ENCODE peak calls at places on chromosomes 7 and 10, in four cellular contexts. P is H1, D is stomach, U is GM12865. F is an unnamed sample.

GRCh38 chr10:43220971-43221418 is 45.9 kb downstream of the RASGEF1A start:
- DNase-seq in P (no peak), D (no peak), U (peak; percentile 16), F (no peak)

GRCh38 chr7:132077986-132078385 is 498.3 kb downstream of the PLXNA4 start:
- DNase-seq in P (no peak), D (no peak), U (no peak), F (peak; percentile 80)

GRCh38 chr7:118232837-118233236 is 8.3 kb downstream of the ANKRD7 start:
- DNase-seq in P (no peak), D (no peak), U (no peak), F (no peak)

GRCh38 chr10:14421941-14422340 is 91.2 kb upstream of the FRMD4A start:
- DNase-seq in P (no peak), D (no peak), U (no peak), F (no peak)

GRCh38 chr10:53209941-53210611 is 437.5 kb upstream of the MBL2 start:
- DNase-seq in P (no peak), D (no peak), U (peak; percentile 9), F (no peak)

GRCh38 chr7:158033196-158033595 is 554.4 kb downstream of the PTPRN2 start:
- DNase-seq in P (no peak), D (no peak), U (no peak), F (no peak)

GRCh38 chr10:99276848-99277486 is 41.3 kb upstream of the HPSE2 start:
- DNase-seq in P (no peak), D (no peak), U (peak; percentile 28), F (peak; percentile 37)

GRCh38 chr10:4704034-4704545 is 121.9 kb upstream of the AKR1E2 start:
- DNase-seq in P (no peak), D (no peak), U (no peak), F (peak; percentile 92)

GRCh38 chr10:86960863-86961434 is 2.5 kb downstream of the SNCG start:
- DNase-seq in P (no peak), D (no peak), U (no peak), F (no peak)

GRCh38 chr7:5636914-5637313 is 144.5 kb downstream of the RNF216 start:
- DNase-seq in P (no peak), D (peak; percentile 31), U (no peak), F (peak; percentile 87)

GRCh38 chr10:35347088-35347487 is 10.8 kb downstream of the CCNY start:
- DNase-seq in P (no peak), D (no peak), U (no peak), F (no peak)

GRCh38 chr10:18179901-18180300 is 39.7 kb downstream of the CACNB2 start:
- DNase-seq in P (no peak), D (no peak), U (no peak), F (peak; percentile 36)

GRCh38 chr7:30470783-30471182 is 7.8 kb downstream of the NOD1 start:
- DNase-seq in P (no peak), D (no peak), U (no peak), F (peak; percentile 96)

GRCh38 chr7:15007507-15007906 is 105.0 kb upstream of the DGKB start:
- DNase-seq in P (peak; percentile 54), D (no peak), U (peak; percentile 8), F (no peak)

GRCh38 chr7:1160665-1161010 is 642 bp upstream of the ZFAND2A start:
- DNase-seq in P (no peak), D (no peak), U (peak; percentile 46), F (no peak)

GRCh38 chr10:34731885-34732701 is 83.0 kb downstream of the PARD3 start:
- DNase-seq in P (no peak), D (no peak), U (no peak), F (peak; percentile 56)

GRCh38 chr7:19060870-19061269 is 56.6 kb downstream of the TWIST1 start:
- DNase-seq in P (no peak), D (no peak), U (no peak), F (peak; percentile 65)

GRCh38 chr7:38541440-38541839 is 89.7 kb downstream of the AMPH start:
- DNase-seq in P (no peak), D (no peak), U (no peak), F (no peak)

GRCh38 chr7:17584822-17585221 is 286.4 kb downstream of the AHR start:
- DNase-seq in P (no peak), D (no peak), U (no peak), F (no peak)

DNA sequence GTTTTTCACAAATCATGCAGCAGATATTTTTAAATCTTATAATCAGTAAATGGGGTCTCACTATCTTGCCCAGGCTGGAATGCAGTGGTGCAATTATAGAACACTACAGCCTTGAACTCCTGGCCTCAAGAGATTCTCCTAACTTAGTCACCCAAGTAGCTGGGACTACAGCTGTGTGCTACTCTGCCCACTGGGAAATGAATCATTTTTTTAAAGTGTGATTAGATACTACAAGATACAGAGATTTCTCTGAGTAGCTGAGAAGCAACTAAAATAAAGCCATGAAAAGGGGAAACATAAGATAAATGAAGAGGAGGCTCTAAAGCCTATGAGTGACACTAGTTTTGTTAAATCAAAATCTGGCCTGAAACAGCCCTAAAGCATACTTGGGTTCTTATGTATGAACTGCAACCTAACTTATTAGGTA is 119.7 kb downstream of the JMJD1C start:
- DNase-seq in P (no peak), D (no peak), U (no peak), F (peak; percentile 28)
- TF ChIP-seq CTCF in P (no peak), D (no peak), U (no peak), F (no peak)

DNA sequence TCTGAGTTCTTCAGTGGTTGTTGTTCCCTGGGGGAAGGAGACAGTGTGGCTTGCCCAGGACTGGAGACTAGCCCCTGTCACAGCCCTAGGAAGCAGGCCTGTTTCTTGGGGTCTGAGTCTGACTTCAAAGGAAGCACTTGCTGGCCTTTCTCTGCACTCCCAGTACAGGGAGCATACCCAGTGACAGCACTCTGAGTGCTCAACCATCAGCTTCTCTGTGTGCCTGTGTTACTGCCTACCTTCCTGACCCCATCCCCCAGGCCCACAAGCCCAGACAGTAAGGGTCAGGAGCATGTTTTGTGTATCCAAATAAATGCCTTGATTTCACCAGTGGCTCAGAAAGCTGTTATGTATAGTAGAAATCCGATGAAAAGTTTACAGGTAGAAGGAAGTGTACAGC is 48.9 kb downstream of the OGDH start:
- DNase-seq in P (no peak), D (no peak), U (no peak), F (no peak)
- H3K4me3 ChIP-seq in P (no peak overlapping the region), D (no peak overlapping the region), U (no peak overlapping the region), F (no peak overlapping the region)

GRCh38 chr10:55091691-55092328 is 290.8 kb upstream of the PCDH15 start:
- DNase-seq in P (no peak), D (no peak), U (peak; percentile 10), F (peak; percentile 4)
- TF ChIP-seq CTCF in P (no peak), D (peak; percentile 79), U (peak; percentile 59), F (peak; percentile 66)

DNA sequence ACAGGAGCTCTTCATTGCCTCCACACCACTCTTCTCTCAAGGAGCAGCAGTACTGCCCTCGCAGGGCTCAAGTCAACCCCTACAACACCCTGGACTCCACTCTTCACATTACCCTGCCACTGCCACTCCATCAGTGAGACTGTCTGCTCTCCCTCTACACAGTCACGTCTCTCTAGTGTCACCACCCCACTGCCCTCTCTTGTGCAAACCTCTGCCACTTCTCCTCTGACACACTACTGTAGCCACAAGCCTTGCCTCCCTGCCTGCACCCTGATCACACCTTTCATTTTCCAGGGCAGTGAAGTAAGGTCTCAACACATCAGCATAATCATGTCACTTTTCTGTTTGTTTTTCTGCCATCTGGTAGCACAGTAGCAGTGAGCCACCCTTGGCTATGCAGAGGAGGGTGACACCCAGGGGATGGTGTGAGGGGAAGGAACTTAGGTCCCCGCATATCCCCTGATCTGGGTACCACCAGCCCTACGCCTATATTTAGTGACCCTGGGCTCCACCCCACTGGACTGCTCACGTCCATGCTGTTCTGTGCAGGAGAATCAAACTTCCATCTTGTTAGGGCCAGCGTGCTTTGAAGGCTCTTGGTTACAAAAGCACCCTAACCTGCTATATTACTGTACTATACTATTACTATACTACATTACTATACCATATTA is 1.6 kb downstream of the C10orf143 start:
- DNase-seq in P (no peak), D (no peak), U (peak; percentile 17), F (no peak)
- H3K4me3 ChIP-seq in P (peak overlapping the region; percentile 87), D (peak overlapping the region; percentile 91), U (peak overlapping the region; percentile 86), F (peak overlapping the region; percentile 87)

DNA sequence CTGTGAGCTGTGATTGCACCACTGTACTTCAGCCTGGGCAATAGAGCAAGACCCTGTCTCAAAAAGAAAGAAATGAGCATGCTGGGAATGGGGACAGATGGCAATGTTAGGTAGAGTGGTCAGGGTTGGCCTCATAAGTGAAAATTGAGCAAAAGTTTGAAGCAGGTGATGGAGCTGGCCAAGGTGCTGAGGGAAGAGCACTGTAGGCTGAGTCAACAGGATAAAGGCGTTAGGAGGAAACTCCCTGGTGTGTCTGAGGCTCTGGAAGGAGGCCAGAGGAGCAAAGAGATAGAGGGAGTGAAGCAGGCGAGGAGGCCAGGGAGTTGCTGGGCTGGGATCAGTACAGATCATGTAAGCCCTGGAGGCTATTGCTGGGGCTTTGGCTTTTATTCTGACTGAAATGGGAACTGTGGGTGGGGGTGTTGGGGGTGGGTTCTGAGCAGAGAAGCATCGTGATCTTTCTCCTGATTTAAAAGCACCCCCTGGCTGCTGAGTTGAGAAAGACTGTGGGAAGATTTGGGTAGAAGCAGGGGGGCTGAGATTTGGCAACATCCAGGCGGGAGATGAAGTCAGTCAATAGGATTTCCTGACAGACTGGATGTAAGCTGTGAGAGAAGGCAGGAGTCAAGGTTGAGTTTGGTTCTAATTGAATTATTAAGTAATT is 52.5 kb upstream of the VKORC1L1 start:
- DNase-seq in P (no peak), D (no peak), U (no peak), F (no peak)
- TF ChIP-seq CTCF in P (peak; percentile 5), D (no peak), U (no peak), F (no peak)

F was measured in fibroblast of villous mesenchyme.